ENCODE peak calls at places on chromosome 5, in five cellular contexts. One of them, this sample, is unnamed.

GRCh38 chr5:53357439-53357838 is 123.0 kb upstream of the FST start:
- DNase-seq in aorta: no peak
- DNase-seq in foreskin fibroblast: no peak
- DNase-seq in AG10803: no peak
- DNase-seq in Caco-2: no peak
- DNase-seq in this sample: no peak

GRCh38 chr5:53133020-53133419 is 23.5 kb upstream of the MOCS2 start:
- DNase-seq in aorta: no peak
- DNase-seq in AG10803: no peak
- DNase-seq in Caco-2: no peak
- DNase-seq in foreskin fibroblast: no peak
- DNase-seq in this sample: no peak

GRCh38 chr5:82421119-82421518 is 143.0 kb upstream of the RPS23 start:
- DNase-seq in AG10803: peak
- DNase-seq in aorta: no peak
- DNase-seq in Caco-2: no peak
- DNase-seq in foreskin fibroblast: peak
- DNase-seq in this sample: peak

GRCh38 chr5:82858453-82859043 is 218.6 kb downstream of the TMEM167A start:
- DNase-seq in foreskin fibroblast: no peak
- DNase-seq in Caco-2: no peak
- DNase-seq in AG10803: no peak
- DNase-seq in aorta: no peak
- DNase-seq in this sample: no peak

GRCh38 chr5:33313150-33313549 is 127.6 kb upstream of the TARS1 start:
- DNase-seq in aorta: no peak
- DNase-seq in foreskin fibroblast: peak
- DNase-seq in AG10803: peak
- DNase-seq in Caco-2: no peak
- DNase-seq in this sample: peak

GRCh38 chr5:167949435-167949834 is 342.0 kb upstream of the WWC1 start:
- DNase-seq in aorta: no peak
- DNase-seq in Caco-2: no peak
- DNase-seq in foreskin fibroblast: no peak
- DNase-seq in AG10803: no peak
- DNase-seq in this sample: no peak

GRCh38 chr5:168486136-168486879 is at the start of gene RARS1:
- DNase-seq in Caco-2: peak
- DNase-seq in AG10803: peak
- DNase-seq in foreskin fibroblast: peak
- DNase-seq in aorta: peak
- DNase-seq in this sample: peak

GRCh38 chr5:142312399-142312798 is 12.4 kb downstream of the SPRY4 start:
- DNase-seq in foreskin fibroblast: no peak
- DNase-seq in Caco-2: no peak
- DNase-seq in AG10803: no peak
- DNase-seq in aorta: no peak
- DNase-seq in this sample: no peak

GRCh38 chr5:107381189-107381856 is 289.4 kb downstream of the EFNA5 start:
- DNase-seq in AG10803: peak
- DNase-seq in foreskin fibroblast: peak
- DNase-seq in aorta: no peak
- DNase-seq in Caco-2: peak
- DNase-seq in this sample: peak

GRCh38 chr5:141354900-141355469 is at the start of gene PCDHGA4:
- DNase-seq in Caco-2: no peak
- DNase-seq in foreskin fibroblast: no peak
- DNase-seq in AG10803: peak
- DNase-seq in aorta: no peak
- DNase-seq in this sample: peak

GRCh38 chr5:10668697-10669096 is 92.3 kb downstream of the DAP start:
- DNase-seq in AG10803: no peak
- DNase-seq in aorta: no peak
- DNase-seq in foreskin fibroblast: no peak
- DNase-seq in Caco-2: no peak
- DNase-seq in this sample: peak

GRCh38 chr5:73823508-73823925 is 197.5 kb downstream of the ARHGEF28 start:
- DNase-seq in Caco-2: peak
- DNase-seq in AG10803: peak
- DNase-seq in aorta: no peak
- DNase-seq in foreskin fibroblast: peak
- DNase-seq in this sample: no peak

GRCh38 chr5:90890183-90890582 is 331.6 kb downstream of the ADGRV1 start:
- DNase-seq in AG10803: no peak
- DNase-seq in aorta: no peak
- DNase-seq in Caco-2: no peak
- DNase-seq in foreskin fibroblast: no peak
- DNase-seq in this sample: no peak

This sample was measured in fibroblast of mammary gland.